ENCODE peak calls at places on chromosomes 4 and X, in seven cellular contexts. P is activated CD8-positive, alpha-beta T cell treated with anti-CD3 and anti-CD28 coated beads for 36 hours; R is HS-27A; K is nephron progenitor cell; O is ovary; C is GOT3; N is LoVo. S is an unnamed sample.

GRCh38 chrX:10634681-10635161 is 14.3 kb upstream of the MID1 start:
- DNase-seq in P (no peak), R (peak; percentile 66), K (no peak), O (no peak), C (peak; percentile 47), N (no peak), S (no peak)

GRCh38 chr4:114734581-114734980 is 136.0 kb downstream of the UGT8 start:
- DNase-seq in P (no peak), R (no peak), K (no peak), O (no peak), C (no peak), N (no peak), S (no peak)

GRCh38 chr4:82284475-82284857 is 89.3 kb downstream of the HNRNPD start:
- DNase-seq in P (no peak), R (no peak), K (no peak), O (no peak), C (no peak), N (no peak), S (no peak)

GRCh38 chr4:54185871-54186270 is 43.2 kb upstream of the PDGFRA start:
- DNase-seq in P (no peak), R (no peak), K (no peak), O (no peak), C (no peak), N (no peak), S (no peak)

GRCh38 chr4:125187621-125188176 is 127.1 kb upstream of the FAT4 start:
- DNase-seq in P (no peak), R (no peak), K (no peak), O (no peak), C (no peak), N (no peak), S (no peak)

GRCh38 chr4:139085141-139085540 is 69.6 kb downstream of the NOCT start:
- DNase-seq in P (no peak), R (no peak), K (no peak), O (no peak), C (no peak), N (peak; percentile 26), S (no peak)

GRCh38 chrX:13078739-13079444 is 34.5 kb upstream of the FAM9C start:
- DNase-seq in P (no peak), R (no peak), K (no peak), O (peak; percentile 41), C (peak; percentile 82), N (peak; percentile 31), S (peak; percentile 23)

GRCh38 chrX:31070057-31070468 is 1.8 kb downstream of the FTHL17 start:
- DNase-seq in P (peak; percentile 43), R (no peak), K (no peak), O (no peak), C (no peak), N (no peak), S (no peak)

GRCh38 chrX:119605398-119605738 is 856 bp downstream of the NKRF start:
- DNase-seq in P (peak; percentile 36), R (no peak), K (peak; percentile 5), O (peak; percentile 33), C (no peak), N (no peak), S (peak; percentile 16)

GRCh38 chr4:40316782-40317635 is 18.1 kb upstream of the CHRNA9 start:
- DNase-seq in P (peak; percentile 71), R (peak; percentile 43), K (peak; percentile 56), O (peak; percentile 46), C (no peak), N (peak; percentile 79), S (no peak)

GRCh38 chr4:25088342-25088952 is 57.7 kb upstream of the LGI2 start:
- DNase-seq in P (peak; percentile 21), R (no peak), K (no peak), O (no peak), C (no peak), N (no peak), S (no peak)

GRCh38 chr4:88439161-88439760 is 17.7 kb upstream of the HERC5 start:
- DNase-seq in P (no peak), R (no peak), K (no peak), O (no peak), C (no peak), N (no peak), S (no peak)

GRCh38 chr4:186805020-186805820 is 81.6 kb upstream of the FAT1 start:
- DNase-seq in P (no peak), R (no peak), K (no peak), O (no peak), C (no peak), N (peak; percentile 78), S (no peak)

GRCh38 chr4:75724867-75725724 is 719 bp downstream of the USO1 start:
- DNase-seq in P (peak; percentile 76), R (peak; percentile 34), K (peak; percentile 77), O (peak; percentile 77), C (peak; percentile 15), N (peak; percentile 68), S (peak; percentile 40)

GRCh38 chrX:40247848-40248622 is 150.3 kb upstream of the BCOR start:
- DNase-seq in P (no peak), R (no peak), K (no peak), O (no peak), C (no peak), N (no peak), S (no peak)